ENCODE peak calls at places on chromosome 13, in six cellular contexts. K is breast epithelium; L is cardiac fibroblast; X is nephron progenitor cell; D is stimulated activated naive CD4-positive, alpha-beta T cell; U is fibroblast of mammary gland. C is an unnamed sample.

GRCh38 chr13:93505104-93505952 is 278.7 kb downstream of the GPC6 start:
- DNase-seq in X (no peak), K (no peak), D (no peak), U (no peak), L (peak), C (no peak)

GRCh38 chr13:43516401-43516826 is 270.4 kb downstream of the ENOX1 start:
- DNase-seq in D (no peak), U (peak), L (no peak), K (no peak), X (no peak), C (no peak)

GRCh38 chr13:93262729-93263128 is 36.1 kb downstream of the GPC6 start:
- DNase-seq in K (no peak), U (peak), X (no peak), D (no peak), L (peak), C (no peak)

GRCh38 chr13:19695829-19696228 is 62.4 kb downstream of the MPHOSPH8 start:
- DNase-seq in K (no peak), L (no peak), X (no peak), D (no peak), U (no peak), C (no peak)

GRCh38 chr13:97855570-97855970 is 97.9 kb upstream of the IPO5 start:
- DNase-seq in L (peak), D (no peak), X (peak), K (no peak), U (peak), C (peak)

GRCh38 chr13:30585748-30586262 is 31.9 kb upstream of the USPL1 start:
- DNase-seq in D (no peak), U (peak), X (no peak), L (peak), K (no peak), C (no peak)

GRCh38 chr13:50518791-50519201 is 324.7 kb downstream of the DLEU7 start:
- DNase-seq in U (no peak), X (no peak), D (no peak), K (no peak), L (no peak), C (no peak)

GRCh38 chr13:105778196-105778595 is 757.3 kb downstream of the EFNB2 start:
- DNase-seq in U (peak), L (peak), D (no peak), K (no peak), X (no peak), C (no peak)

GRCh38 chr13:84126671-84127171 is 244.4 kb upstream of the SLITRK1 start:
- DNase-seq in X (no peak), D (no peak), L (no peak), U (no peak), K (no peak), C (no peak)

GRCh38 chr13:113411216-113412023 is 41.9 kb downstream of the ADPRHL1 start:
- DNase-seq in U (peak), X (no peak), K (peak), D (no peak), L (peak), C (no peak)

GRCh38 chr13:75469087-75469486 is 12.9 kb downstream of the TBC1D4 start:
- DNase-seq in K (no peak), L (no peak), U (no peak), X (peak), D (no peak), C (no peak)

GRCh38 chr13:40585911-40586471 is 80.5 kb downstream of the FOXO1 start:
- DNase-seq in D (no peak), K (no peak), X (no peak), L (peak), U (peak), C (no peak)

GRCh38 chr13:27466513-27466912 is 16.1 kb upstream of the MTIF3 start:
- DNase-seq in D (no peak), U (no peak), K (no peak), X (no peak), L (no peak), C (no peak)

GRCh38 chr13:112434032-112434431 is 57.9 kb downstream of the SPACA7 start:
- DNase-seq in X (no peak), U (no peak), K (no peak), L (no peak), D (no peak), C (no peak)

GRCh38 chr13:108494991-108495661 is 134.3 kb upstream of the MYO16 start:
- DNase-seq in K (no peak), D (no peak), L (peak), X (no peak), U (no peak), C (no peak)

GRCh38 chr13:44157614-44158013 is 216.0 kb upstream of the SERP2 start:
- DNase-seq in D (no peak), U (no peak), L (no peak), X (no peak), K (no peak), C (no peak)

GRCh38 chr13:105979586-105979985 is 555.9 kb downstream of the EFNB2 start:
- DNase-seq in K (no peak), X (peak), D (no peak), L (peak), U (no peak), C (no peak)

GRCh38 chr13:64428196-64428595 is 2801.9 kb downstream of the PCDH9 start:
- DNase-seq in K (no peak), D (no peak), U (peak), X (no peak), L (peak), C (no peak)